ENCODE peak calls at places on chromosomes 7 and 10, in eight cellular contexts. S, U, M, Q, O, E, I and J are unnamed samples.

GRCh38 chr10:23081891-23082290 is 13.5 kb upstream of the MSRB2 start:
- DNase-seq in E (peak; percentile 19), M (no peak), Q (peak; percentile 5), U (no peak), O (no peak), S (peak; percentile 45), I (peak; percentile 27), J (no peak)

GRCh38 chr7:131235489-131236317 is 92.0 kb upstream of the MKLN1 start:
- DNase-seq in I (no peak), Q (peak; percentile 100), S (no peak), U (peak; percentile 87), M (no peak), E (peak; percentile 97), O (peak; percentile 71), J (no peak)

GRCh38 chr7:1666251-1666778 is 3.8 kb upstream of the ELFN1 start:
- DNase-seq in U (no peak), M (peak; percentile 40), Q (peak; percentile 22), O (no peak), I (no peak), S (no peak), E (peak; percentile 25), J (no peak)

GRCh38 chr7:16730937-16731336 is 22.6 kb upstream of the TSPAN13 start:
- DNase-seq in E (no peak), U (no peak), O (no peak), Q (no peak), S (no peak), M (no peak), I (no peak), J (no peak)

GRCh38 chr10:29804025-29804852 is 169.5 kb upstream of the SVIL start:
- DNase-seq in I (no peak), E (peak; percentile 96), M (no peak), S (no peak), O (no peak), U (no peak), Q (peak; percentile 89), J (no peak)

GRCh38 chr7:151491859-151492258 is 27.8 kb downstream of the RHEB start:
- DNase-seq in E (peak; percentile 95), M (no peak), S (no peak), U (no peak), O (no peak), Q (peak; percentile 95), I (no peak), J (no peak)

GRCh38 chr10:78973901-78974408 is 94.8 kb upstream of the ZMIZ1 start:
- DNase-seq in I (peak; percentile 16), U (peak; percentile 20), E (peak; percentile 67), M (no peak), O (peak; percentile 20), Q (peak; percentile 72), S (peak; percentile 60), J (peak; percentile 76)

GRCh38 chr7:24882989-24883631 is 96.9 kb downstream of the OSBPL3 start:
- DNase-seq in O (no peak), U (no peak), I (peak; percentile 53), Q (no peak), S (no peak), M (no peak), E (peak; percentile 70), J (no peak)

GRCh38 chr7:101691822-101692384 is 62.8 kb upstream of the MYL10 start:
- DNase-seq in I (no peak), U (no peak), S (no peak), E (no peak), O (no peak), M (peak; percentile 70), Q (peak; percentile 89), J (peak; percentile 12)

GRCh38 chr10:54869022-54869421 is 68.0 kb upstream of the PCDH15 start:
- DNase-seq in S (no peak), U (no peak), I (no peak), Q (peak; percentile 3), E (no peak), O (no peak), M (no peak), J (no peak)

GRCh38 chr10:88194961-88195367 is 331.5 kb downstream of the PTEN start:
- DNase-seq in S (no peak), M (no peak), O (no peak), I (no peak), Q (no peak), U (no peak), E (peak; percentile 17), J (no peak)

GRCh38 chr10:11483189-11484148 is 128.0 kb downstream of the USP6NL start:
- DNase-seq in M (no peak), U (no peak), I (no peak), E (peak; percentile 23), O (no peak), Q (no peak), S (no peak), J (no peak)

GRCh38 chr10:131928248-131929095 is 27.7 kb downstream of the PPP2R2D start:
- DNase-seq in M (no peak), I (no peak), U (no peak), E (peak; percentile 34), Q (no peak), O (no peak), S (no peak), J (no peak)

GRCh38 chr7:47379629-47380324 is 202.1 kb downstream of the TNS3 start:
- DNase-seq in U (no peak), Q (peak; percentile 76), E (peak; percentile 85), S (no peak), I (no peak), O (no peak), M (peak; percentile 88), J (peak; percentile 20)

GRCh38 chr10:114925675-114926204 is 12.3 kb upstream of the TRUB1 start:
- DNase-seq in Q (peak; percentile 65), I (peak; percentile 23), U (no peak), O (no peak), M (no peak), S (peak; percentile 25), E (peak; percentile 73), J (no peak)